ENCODE peak calls at places on chromosomes 7 and 10, in four cellular contexts. One of them, this sample, is unnamed.

GRCh38 chr10:14025790-14026189 is 304.9 kb downstream of the FRMD4A start:
- DNase-seq in gastrocnemius medialis: no peak
- DNase-seq in activated CD8-positive, alpha-beta T cell treated with anti-CD3 and anti-CD28 coated beads for 36 hours: no peak
- DNase-seq in fibroblast of mammary gland: no peak
- DNase-seq in this sample: no peak

GRCh38 chr7:4883352-4884144 is at the start of gene RADIL:
- DNase-seq in fibroblast of mammary gland: peak
- DNase-seq in gastrocnemius medialis: peak
- DNase-seq in activated CD8-positive, alpha-beta T cell treated with anti-CD3 and anti-CD28 coated beads for 36 hours: peak
- DNase-seq in this sample: peak

GRCh38 chr7:117637937-117638336 is 158.1 kb downstream of the CFTR start:
- DNase-seq in activated CD8-positive, alpha-beta T cell treated with anti-CD3 and anti-CD28 coated beads for 36 hours: no peak
- DNase-seq in fibroblast of mammary gland: no peak
- DNase-seq in gastrocnemius medialis: no peak
- DNase-seq in this sample: no peak

GRCh38 chr10:6313107-6313895 is 110.6 kb downstream of the PFKFB3 start:
- DNase-seq in gastrocnemius medialis: no peak
- DNase-seq in activated CD8-positive, alpha-beta T cell treated with anti-CD3 and anti-CD28 coated beads for 36 hours: no peak
- DNase-seq in fibroblast of mammary gland: peak
- DNase-seq in this sample: no peak

GRCh38 chr7:45160374-45160773 is 2.8 kb downstream of the RAMP3 start:
- DNase-seq in gastrocnemius medialis: no peak
- DNase-seq in fibroblast of mammary gland: no peak
- DNase-seq in activated CD8-positive, alpha-beta T cell treated with anti-CD3 and anti-CD28 coated beads for 36 hours: no peak
- DNase-seq in this sample: no peak

GRCh38 chr7:46145412-46145811 is 224.3 kb upstream of the IGFBP3 start:
- DNase-seq in fibroblast of mammary gland: peak
- DNase-seq in activated CD8-positive, alpha-beta T cell treated with anti-CD3 and anti-CD28 coated beads for 36 hours: no peak
- DNase-seq in gastrocnemius medialis: no peak
- DNase-seq in this sample: peak

GRCh38 chr10:110263164-110263563 is 41.6 kb downstream of the SMNDC1 start:
- DNase-seq in fibroblast of mammary gland: no peak
- DNase-seq in activated CD8-positive, alpha-beta T cell treated with anti-CD3 and anti-CD28 coated beads for 36 hours: no peak
- DNase-seq in gastrocnemius medialis: no peak
- DNase-seq in this sample: no peak

GRCh38 chr10:88382699-88383098 is 200.4 kb downstream of the RNLS start:
- DNase-seq in gastrocnemius medialis: no peak
- DNase-seq in fibroblast of mammary gland: no peak
- DNase-seq in activated CD8-positive, alpha-beta T cell treated with anti-CD3 and anti-CD28 coated beads for 36 hours: no peak
- DNase-seq in this sample: no peak

GRCh38 chr10:117666131-117666530 is 123.6 kb downstream of the EMX2 start:
- DNase-seq in gastrocnemius medialis: no peak
- DNase-seq in fibroblast of mammary gland: peak
- DNase-seq in activated CD8-positive, alpha-beta T cell treated with anti-CD3 and anti-CD28 coated beads for 36 hours: no peak
- DNase-seq in this sample: no peak

GRCh38 chr10:17685227-17685840 is 41.4 kb downstream of the STAM start:
- DNase-seq in activated CD8-positive, alpha-beta T cell treated with anti-CD3 and anti-CD28 coated beads for 36 hours: peak
- DNase-seq in fibroblast of mammary gland: no peak
- DNase-seq in gastrocnemius medialis: no peak
- DNase-seq in this sample: no peak

GRCh38 chr10:127034790-127035189 is 129.6 kb downstream of the DOCK1 start:
- DNase-seq in gastrocnemius medialis: no peak
- DNase-seq in fibroblast of mammary gland: no peak
- DNase-seq in activated CD8-positive, alpha-beta T cell treated with anti-CD3 and anti-CD28 coated beads for 36 hours: no peak
- DNase-seq in this sample: no peak

GRCh38 chr10:12194752-12195271 is 879 bp downstream of the NUDT5 start:
- DNase-seq in gastrocnemius medialis: no peak
- DNase-seq in activated CD8-positive, alpha-beta T cell treated with anti-CD3 and anti-CD28 coated beads for 36 hours: peak
- DNase-seq in fibroblast of mammary gland: peak
- DNase-seq in this sample: no peak

GRCh38 chr10:68576118-68576517 is 16.0 kb downstream of the TET1 start:
- DNase-seq in gastrocnemius medialis: no peak
- DNase-seq in activated CD8-positive, alpha-beta T cell treated with anti-CD3 and anti-CD28 coated beads for 36 hours: no peak
- DNase-seq in fibroblast of mammary gland: no peak
- DNase-seq in this sample: no peak

GRCh38 chr7:152076324-152076821 is 50.9 kb downstream of the GALNT11 start:
- DNase-seq in gastrocnemius medialis: no peak
- DNase-seq in fibroblast of mammary gland: peak
- DNase-seq in activated CD8-positive, alpha-beta T cell treated with anti-CD3 and anti-CD28 coated beads for 36 hours: peak
- DNase-seq in this sample: no peak

GRCh38 chr10:128577958-128578750 is 451.9 kb upstream of the MKI67 start:
- DNase-seq in activated CD8-positive, alpha-beta T cell treated with anti-CD3 and anti-CD28 coated beads for 36 hours: no peak
- DNase-seq in gastrocnemius medialis: no peak
- DNase-seq in fibroblast of mammary gland: no peak
- DNase-seq in this sample: no peak

GRCh38 chr10:102341038-102341688 is 54.3 kb upstream of the NFKB2 start:
- DNase-seq in fibroblast of mammary gland: peak
- DNase-seq in gastrocnemius medialis: no peak
- DNase-seq in activated CD8-positive, alpha-beta T cell treated with anti-CD3 and anti-CD28 coated beads for 36 hours: no peak
- DNase-seq in this sample: no peak

GRCh38 chr7:129017933-129018538 is 36.9 kb downstream of the TNPO3 start:
- DNase-seq in fibroblast of mammary gland: no peak
- DNase-seq in gastrocnemius medialis: no peak
- DNase-seq in activated CD8-positive, alpha-beta T cell treated with anti-CD3 and anti-CD28 coated beads for 36 hours: no peak
- DNase-seq in this sample: no peak

GRCh38 chr10:74544106-74544505 is 282.3 kb upstream of the KAT6B start:
- DNase-seq in activated CD8-positive, alpha-beta T cell treated with anti-CD3 and anti-CD28 coated beads for 36 hours: no peak
- DNase-seq in gastrocnemius medialis: no peak
- DNase-seq in fibroblast of mammary gland: peak
- DNase-seq in this sample: no peak

GRCh38 chr10:71920540-71921318 is 43.5 kb upstream of the CHST3 start:
- DNase-seq in gastrocnemius medialis: no peak
- DNase-seq in fibroblast of mammary gland: peak
- DNase-seq in activated CD8-positive, alpha-beta T cell treated with anti-CD3 and anti-CD28 coated beads for 36 hours: no peak
- DNase-seq in this sample: no peak

GRCh38 chr10:14396441-14397048 is 65.8 kb upstream of the FRMD4A start:
- DNase-seq in activated CD8-positive, alpha-beta T cell treated with anti-CD3 and anti-CD28 coated beads for 36 hours: no peak
- DNase-seq in gastrocnemius medialis: no peak
- DNase-seq in fibroblast of mammary gland: peak
- DNase-seq in this sample: no peak

GRCh38 chr7:85730016-85730415 is 543.2 kb upstream of the SEMA3D start:
- DNase-seq in gastrocnemius medialis: no peak
- DNase-seq in fibroblast of mammary gland: peak
- DNase-seq in activated CD8-positive, alpha-beta T cell treated with anti-CD3 and anti-CD28 coated beads for 36 hours: no peak
- DNase-seq in this sample: no peak

GRCh38 chr7:74032191-74032490 is 4.2 kb downstream of the ELN start:
- DNase-seq in fibroblast of mammary gland: peak
- DNase-seq in activated CD8-positive, alpha-beta T cell treated with anti-CD3 and anti-CD28 coated beads for 36 hours: no peak
- DNase-seq in gastrocnemius medialis: no peak
- DNase-seq in this sample: peak

GRCh38 chr10:93916257-93917063 is 22.7 kb downstream of the SLC35G1 start:
- DNase-seq in fibroblast of mammary gland: peak
- DNase-seq in activated CD8-positive, alpha-beta T cell treated with anti-CD3 and anti-CD28 coated beads for 36 hours: no peak
- DNase-seq in gastrocnemius medialis: no peak
- DNase-seq in this sample: no peak

DNA sequence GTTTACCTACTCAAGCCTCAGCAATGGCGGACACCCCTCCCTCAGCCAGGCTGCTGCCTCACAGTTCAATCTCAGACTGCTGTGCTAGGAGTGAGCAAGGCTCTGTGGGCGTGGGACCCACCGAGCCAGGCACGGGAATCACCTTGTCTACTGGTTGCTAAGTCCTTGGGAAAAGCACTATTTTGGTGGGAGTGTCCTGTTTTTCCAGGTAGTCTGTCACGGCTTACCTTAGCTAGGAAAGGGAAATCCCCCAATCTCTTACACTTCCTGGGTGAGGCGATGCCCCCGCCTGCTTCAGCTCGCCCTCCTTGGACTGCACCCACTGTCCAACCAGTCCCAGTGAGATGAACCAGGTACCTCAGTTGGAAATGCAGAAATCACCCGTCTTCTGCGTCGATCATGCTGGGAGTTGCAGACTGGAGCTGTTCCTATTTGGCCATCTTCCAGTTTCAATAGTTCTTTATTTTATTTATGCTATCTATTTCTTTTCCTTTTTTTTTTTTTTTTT is at the start of gene HYAL4:
- DNase-seq in gastrocnemius medialis: no peak
- DNase-seq in activated CD8-positive, alpha-beta T cell treated with anti-CD3 and anti-CD28 coated beads for 36 hours: no peak
- DNase-seq in fibroblast of mammary gland: no peak
- DNase-seq in this sample: no peak
- TF ChIP-seq CTCF in gastrocnemius medialis: no peak
- TF ChIP-seq CTCF in activated CD8-positive, alpha-beta T cell treated with anti-CD3 and anti-CD28 coated beads for 36 hours: no peak
- TF ChIP-seq CTCF in fibroblast of mammary gland: no peak
- TF ChIP-seq CTCF in this sample: no peak

GRCh38 chr7:33108591-33108930 is 643 bp downstream of the RP9 start:
- DNase-seq in activated CD8-positive, alpha-beta T cell treated with anti-CD3 and anti-CD28 coated beads for 36 hours: peak
- DNase-seq in fibroblast of mammary gland: no peak
- DNase-seq in gastrocnemius medialis: no peak
- DNase-seq in this sample: no peak
- TF ChIP-seq CTCF in activated CD8-positive, alpha-beta T cell treated with anti-CD3 and anti-CD28 coated beads for 36 hours: no peak
- TF ChIP-seq CTCF in fibroblast of mammary gland: no peak
- TF ChIP-seq CTCF in gastrocnemius medialis: no peak
- TF ChIP-seq CTCF in this sample: no peak

GRCh38 chr10:52666931-52667330 is 105.7 kb downstream of the MBL2 start:
- DNase-seq in fibroblast of mammary gland: no peak
- DNase-seq in activated CD8-positive, alpha-beta T cell treated with anti-CD3 and anti-CD28 coated beads for 36 hours: no peak
- DNase-seq in gastrocnemius medialis: no peak
- DNase-seq in this sample: no peak
- TF ChIP-seq CTCF in fibroblast of mammary gland: no peak
- TF ChIP-seq CTCF in activated CD8-positive, alpha-beta T cell treated with anti-CD3 and anti-CD28 coated beads for 36 hours: no peak
- TF ChIP-seq CTCF in gastrocnemius medialis: no peak
- TF ChIP-seq CTCF in this sample: no peak

GRCh38 chr7:228610-229009 is 36.2 kb downstream of the FAM20C start:
- DNase-seq in gastrocnemius medialis: no peak
- DNase-seq in activated CD8-positive, alpha-beta T cell treated with anti-CD3 and anti-CD28 coated beads for 36 hours: no peak
- DNase-seq in fibroblast of mammary gland: no peak
- DNase-seq in this sample: no peak

GRCh38 chr7:227940-228339 is 35.6 kb downstream of the FAM20C start:
- DNase-seq in activated CD8-positive, alpha-beta T cell treated with anti-CD3 and anti-CD28 coated beads for 36 hours: no peak
- DNase-seq in gastrocnemius medialis: no peak
- DNase-seq in fibroblast of mammary gland: no peak
- DNase-seq in this sample: no peak

GRCh38 chr7:230274-230673 is 37.9 kb downstream of the FAM20C start:
- DNase-seq in fibroblast of mammary gland: no peak
- DNase-seq in gastrocnemius medialis: no peak
- DNase-seq in activated CD8-positive, alpha-beta T cell treated with anti-CD3 and anti-CD28 coated beads for 36 hours: no peak
- DNase-seq in this sample: no peak

GRCh38 chr7:231030-231857 is 38.9 kb downstream of the FAM20C start:
- DNase-seq in fibroblast of mammary gland: peak
- DNase-seq in activated CD8-positive, alpha-beta T cell treated with anti-CD3 and anti-CD28 coated beads for 36 hours: no peak
- DNase-seq in gastrocnemius medialis: no peak
- DNase-seq in this sample: no peak

DNA sequence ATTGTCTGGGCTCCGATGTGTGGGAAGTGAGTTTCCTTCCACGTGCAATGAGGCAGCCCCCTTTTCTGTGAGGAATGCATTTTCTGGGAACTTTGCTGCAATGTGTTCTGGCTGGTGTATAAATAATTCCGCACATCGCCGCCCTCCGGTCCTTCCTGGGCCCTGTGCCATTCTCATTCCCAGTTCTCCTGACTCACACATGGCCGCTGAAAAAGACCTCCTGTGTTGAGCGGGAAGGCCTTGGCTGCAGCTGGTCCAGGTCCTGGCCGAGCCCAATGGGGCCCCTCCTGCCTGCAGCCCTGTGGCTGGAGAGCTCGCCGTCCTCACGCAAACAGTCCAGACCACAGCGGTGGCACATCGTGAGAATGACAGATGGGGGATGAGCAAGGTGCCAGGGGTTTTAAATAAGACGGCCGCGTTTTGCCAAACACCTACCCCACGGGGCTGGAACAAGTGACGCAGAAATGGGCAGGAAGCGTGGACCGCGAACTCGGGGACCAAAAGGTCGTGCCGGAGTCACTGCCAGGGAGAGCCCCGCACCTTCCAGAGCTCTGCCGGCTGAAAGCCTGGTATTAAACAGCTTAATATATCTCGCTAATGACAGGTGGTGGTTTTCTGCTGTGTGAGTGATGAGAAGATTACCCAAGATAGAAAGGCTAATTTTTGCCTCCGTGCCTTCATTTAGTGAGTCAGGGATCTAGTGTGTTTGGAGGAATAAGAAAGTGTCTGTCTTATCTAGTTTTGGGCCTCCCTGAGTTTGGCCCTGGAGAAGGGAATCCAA is 37.0 kb downstream of the FAM20C start:
- DNase-seq in activated CD8-positive, alpha-beta T cell treated with anti-CD3 and anti-CD28 coated beads for 36 hours: no peak
- DNase-seq in gastrocnemius medialis: peak
- DNase-seq in fibroblast of mammary gland: peak
- DNase-seq in this sample: peak
- TF ChIP-seq CTCF in activated CD8-positive, alpha-beta T cell treated with anti-CD3 and anti-CD28 coated beads for 36 hours: no peak
- TF ChIP-seq CTCF in gastrocnemius medialis: no peak
- TF ChIP-seq CTCF in fibroblast of mammary gland: no peak
- TF ChIP-seq CTCF in this sample: no peak

DNA sequence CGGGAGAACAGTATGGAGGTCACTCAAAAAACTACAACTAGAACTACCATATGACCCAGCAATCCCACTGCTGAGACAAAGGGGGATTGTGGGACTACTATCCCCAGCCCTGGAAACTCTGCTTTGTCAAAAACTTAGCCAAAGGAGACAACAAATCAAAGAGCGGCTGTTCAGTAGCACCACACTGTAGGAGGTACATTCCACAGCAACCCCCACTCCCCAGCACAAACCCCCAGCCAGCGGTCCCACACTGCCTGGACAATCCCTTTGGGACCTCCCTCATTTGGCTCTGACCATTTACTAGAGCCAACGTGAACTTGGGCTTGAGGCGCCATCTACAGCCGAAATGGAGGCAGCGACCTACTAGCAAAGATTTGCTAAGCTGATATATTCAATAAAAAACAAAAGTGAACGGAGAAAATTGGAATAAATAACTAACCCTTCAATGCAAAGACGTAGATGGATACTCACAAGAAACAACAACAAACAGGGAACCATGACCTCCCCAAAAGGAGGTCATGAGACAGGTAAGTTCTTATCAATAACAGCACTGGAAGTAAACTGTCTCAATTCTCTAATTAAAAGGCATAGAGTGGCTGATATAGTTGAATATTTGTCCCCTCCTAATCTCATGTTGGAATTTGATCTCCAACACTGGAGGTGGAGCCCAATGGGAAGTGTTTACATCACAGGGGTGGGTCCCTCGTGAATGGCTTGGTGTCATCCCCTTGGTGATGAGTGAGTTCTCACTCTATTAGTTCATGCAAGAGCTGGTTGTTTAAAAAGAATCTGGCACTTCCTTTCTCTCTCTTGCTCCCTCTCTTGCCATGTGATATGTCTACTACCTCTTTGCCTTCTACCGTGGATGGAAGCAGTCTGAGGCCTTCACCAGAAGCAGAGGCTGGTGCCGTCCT is 119.0 kb upstream of the KCNMA1 start:
- DNase-seq in activated CD8-positive, alpha-beta T cell treated with anti-CD3 and anti-CD28 coated beads for 36 hours: peak
- DNase-seq in fibroblast of mammary gland: peak
- DNase-seq in gastrocnemius medialis: no peak
- DNase-seq in this sample: no peak
- TF ChIP-seq CTCF in activated CD8-positive, alpha-beta T cell treated with anti-CD3 and anti-CD28 coated beads for 36 hours: peak
- TF ChIP-seq CTCF in fibroblast of mammary gland: peak
- TF ChIP-seq CTCF in gastrocnemius medialis: no peak
- TF ChIP-seq CTCF in this sample: peak

GRCh38 chr7:108973075-108973474 is 403.4 kb downstream of the DNAJB9 start:
- DNase-seq in gastrocnemius medialis: no peak
- DNase-seq in fibroblast of mammary gland: no peak
- DNase-seq in activated CD8-positive, alpha-beta T cell treated with anti-CD3 and anti-CD28 coated beads for 36 hours: no peak
- DNase-seq in this sample: no peak
- TF ChIP-seq CTCF in gastrocnemius medialis: no peak
- TF ChIP-seq CTCF in fibroblast of mammary gland: no peak
- TF ChIP-seq CTCF in activated CD8-positive, alpha-beta T cell treated with anti-CD3 and anti-CD28 coated beads for 36 hours: no peak
- TF ChIP-seq CTCF in this sample: no peak

GRCh38 chr7:100825760-100826545 is 1.4 kb downstream of the EPHB4 start:
- DNase-seq in gastrocnemius medialis: no peak
- DNase-seq in activated CD8-positive, alpha-beta T cell treated with anti-CD3 and anti-CD28 coated beads for 36 hours: no peak
- DNase-seq in fibroblast of mammary gland: peak
- DNase-seq in this sample: no peak
- TF ChIP-seq CTCF in gastrocnemius medialis: no peak
- TF ChIP-seq CTCF in activated CD8-positive, alpha-beta T cell treated with anti-CD3 and anti-CD28 coated beads for 36 hours: no peak
- TF ChIP-seq CTCF in fibroblast of mammary gland: peak
- TF ChIP-seq CTCF in this sample: peak

This sample was measured in AG09319.